ENCODE peak calls at places on chromosomes 5 and 9, in five cellular contexts. B is activated naive CD4-positive, alpha-beta T cell; L is H9; H is LoVo; I is HCEC 1CT. Z is an unnamed sample.
A peak's percentile ranks its signal among the peaks of the same experiment; 100 is the strongest.

GRCh38 chr5:177035982-177036381 is 13.5 kb downstream of the ZNF346 start:
- DNase-seq in L (peak; percentile 56), I (no peak), H (no peak), B (no peak), Z (no peak)

GRCh38 chr9:122007837-122008236 is 85.3 kb downstream of the TTLL11 start:
- DNase-seq in L (no peak), I (no peak), H (no peak), B (no peak), Z (no peak)

GRCh38 chr5:143642791-143643190 is 169.2 kb upstream of the HMHB1 start:
- DNase-seq in B (no peak), I (peak; percentile 44), H (no peak), L (no peak), Z (no peak)

GRCh38 chr5:113364466-113364865 is 70.3 kb downstream of the TSSK1B start:
- DNase-seq in I (no peak), H (no peak), L (no peak), B (no peak), Z (no peak)

GRCh38 chr9:127612993-127613954 is 1.2 kb downstream of the STXBP1 start:
- DNase-seq in H (peak; percentile 13), B (peak; percentile 9), L (peak; percentile 46), I (peak; percentile 73), Z (no peak)

GRCh38 chr9:116928884-116929283 is 241.8 kb downstream of the TRIM32 start:
- DNase-seq in H (no peak), I (no peak), L (peak; percentile 68), B (no peak), Z (no peak)

GRCh38 chr5:90169078-90169477 is 240.5 kb downstream of the CETN3 start:
- DNase-seq in B (no peak), H (no peak), L (no peak), I (no peak), Z (no peak)

GRCh38 chr9:120937596-120937995 is 11.0 kb upstream of the TRAF1 start:
- DNase-seq in L (no peak), B (no peak), H (no peak), I (no peak), Z (no peak)

GRCh38 chr5:90641528-90641927 is 82.9 kb downstream of the ADGRV1 start:
- DNase-seq in H (no peak), I (no peak), L (no peak), B (no peak), Z (no peak)

GRCh38 chr9:22211588-22212360 is 202.7 kb upstream of the CDKN2B start:
- DNase-seq in B (no peak), L (no peak), H (peak; percentile 86), I (peak; percentile 97), Z (no peak)

GRCh38 chr5:149053027-149053705 is 9.7 kb downstream of the SH3TC2 start:
- DNase-seq in H (peak; percentile 73), L (no peak), B (no peak), I (peak; percentile 69), Z (no peak)

GRCh38 chr5:35815089-35815936 is 41.4 kb upstream of the IL7R start:
- DNase-seq in I (peak; percentile 28), L (peak; percentile 65), H (no peak), B (no peak), Z (peak; percentile 21)

GRCh38 chr5:135154961-135155360 is 120.9 kb upstream of the PITX1 start:
- DNase-seq in B (no peak), H (no peak), I (no peak), L (no peak), Z (no peak)

GRCh38 chr5:157312492-157312891 is 46.6 kb downstream of the CYFIP2 start:
- DNase-seq in L (peak; percentile 52), B (peak; percentile 4), I (peak; percentile 41), H (peak; percentile 11), Z (peak; percentile 13)

GRCh38 chr5:165928971-165929370 is 2362.5 kb upstream of the WWC1 start:
- DNase-seq in B (no peak), I (no peak), H (no peak), L (no peak), Z (no peak)

GRCh38 chr9:15622596-15622995 is 69.8 kb downstream of the CCDC171 start:
- DNase-seq in B (no peak), H (no peak), I (peak; percentile 21), L (no peak), Z (no peak)

GRCh38 chr9:36748322-36748899 is 175.7 kb downstream of the MELK start:
- DNase-seq in B (no peak), L (peak; percentile 72), I (no peak), H (peak; percentile 33), Z (no peak)

GRCh38 chr5:93294184-93294583 is 286.8 kb downstream of the NR2F1-AS1 start:
- DNase-seq in H (peak; percentile 35), B (no peak), L (no peak), I (peak; percentile 56), Z (no peak)

GRCh38 chr9:112541690-112542089 is 55.1 kb downstream of the KIAA1958 start:
- DNase-seq in B (no peak), L (no peak), I (no peak), H (no peak), Z (no peak)

GRCh38 chr5:114504560-114504959 is 142.7 kb downstream of the KCNN2 start:
- DNase-seq in I (no peak), H (no peak), L (no peak), B (no peak), Z (no peak)

GRCh38 chr9:105887679-105888078 is 193.3 kb downstream of the TMEM38B start:
- DNase-seq in B (no peak), L (no peak), I (no peak), H (no peak), Z (no peak)

GRCh38 chr5:147483961-147484707 is 25.7 kb downstream of the DPYSL3 start:
- DNase-seq in I (peak; percentile 96), B (no peak), L (no peak), H (no peak), Z (peak; percentile 59)

GRCh38 chr9:3549243-3549642 is 23.4 kb upstream of the RFX3 start:
- DNase-seq in I (no peak), B (no peak), H (no peak), L (no peak), Z (no peak)

Z was measured in NCI-H1930.